ENCODE peak calls at places on chromosomes 11 and 22, in seven cellular contexts. One of them, this sample, is unnamed.

GRCh38 chr22:23566716-23567475 is 13.2 kb downstream of the IGLL1 start:
- ATAC-seq in naive thymus-derived CD8-positive, alpha-beta T cell: no peak
- ATAC-seq in T-helper 17 cell: no peak
- ATAC-seq in upper lobe of right lung: no peak
- ATAC-seq in CD4-positive, CD25-positive, alpha-beta regulatory T cell: no peak
- ATAC-seq in HCT116: no peak
- ATAC-seq in lower lobe of right lung: no peak
- ATAC-seq in this sample: no peak

GRCh38 chr11:95284057-95285052 is 53.4 kb upstream of the SESN3 start:
- ATAC-seq in naive thymus-derived CD8-positive, alpha-beta T cell: no peak
- ATAC-seq in T-helper 17 cell: no peak
- ATAC-seq in upper lobe of right lung: no peak
- ATAC-seq in CD4-positive, CD25-positive, alpha-beta regulatory T cell: no peak
- ATAC-seq in HCT116: no peak
- ATAC-seq in lower lobe of right lung: no peak
- ATAC-seq in this sample: peak

GRCh38 chr11:30432716-30433115 is 109.8 kb downstream of the ARL14EP start:
- ATAC-seq in naive thymus-derived CD8-positive, alpha-beta T cell: no peak
- ATAC-seq in T-helper 17 cell: no peak
- ATAC-seq in upper lobe of right lung: no peak
- ATAC-seq in CD4-positive, CD25-positive, alpha-beta regulatory T cell: no peak
- ATAC-seq in HCT116: no peak
- ATAC-seq in lower lobe of right lung: no peak
- ATAC-seq in this sample: no peak

GRCh38 chr11:112652786-112653390 is 308.3 kb upstream of the NCAM1 start:
- ATAC-seq in naive thymus-derived CD8-positive, alpha-beta T cell: no peak
- ATAC-seq in T-helper 17 cell: no peak
- ATAC-seq in upper lobe of right lung: no peak
- ATAC-seq in CD4-positive, CD25-positive, alpha-beta regulatory T cell: no peak
- ATAC-seq in HCT116: no peak
- ATAC-seq in lower lobe of right lung: no peak
- ATAC-seq in this sample: peak

GRCh38 chr11:8531312-8531711 is 62.7 kb downstream of the STK33 start:
- ATAC-seq in naive thymus-derived CD8-positive, alpha-beta T cell: no peak
- ATAC-seq in T-helper 17 cell: no peak
- ATAC-seq in upper lobe of right lung: no peak
- ATAC-seq in CD4-positive, CD25-positive, alpha-beta regulatory T cell: no peak
- ATAC-seq in HCT116: no peak
- ATAC-seq in lower lobe of right lung: no peak
- ATAC-seq in this sample: no peak

GRCh38 chr11:1480191-1480554 is 6.4 kb downstream of the MOB2 start:
- ATAC-seq in naive thymus-derived CD8-positive, alpha-beta T cell: no peak
- ATAC-seq in T-helper 17 cell: no peak
- ATAC-seq in upper lobe of right lung: no peak
- ATAC-seq in CD4-positive, CD25-positive, alpha-beta regulatory T cell: no peak
- ATAC-seq in HCT116: no peak
- ATAC-seq in lower lobe of right lung: no peak
- ATAC-seq in this sample: no peak

GRCh38 chr11:32751381-32751780 is 43.1 kb downstream of the CCDC73 start:
- ATAC-seq in naive thymus-derived CD8-positive, alpha-beta T cell: no peak
- ATAC-seq in T-helper 17 cell: no peak
- ATAC-seq in upper lobe of right lung: no peak
- ATAC-seq in CD4-positive, CD25-positive, alpha-beta regulatory T cell: no peak
- ATAC-seq in HCT116: peak
- ATAC-seq in lower lobe of right lung: no peak
- ATAC-seq in this sample: no peak

GRCh38 chr11:125464266-125464662 is 31.8 kb downstream of the FEZ1 start:
- ATAC-seq in naive thymus-derived CD8-positive, alpha-beta T cell: no peak
- ATAC-seq in T-helper 17 cell: no peak
- ATAC-seq in upper lobe of right lung: no peak
- ATAC-seq in CD4-positive, CD25-positive, alpha-beta regulatory T cell: no peak
- ATAC-seq in HCT116: no peak
- ATAC-seq in lower lobe of right lung: no peak
- ATAC-seq in this sample: no peak

GRCh38 chr11:83120328-83120727 is 36.6 kb upstream of the PCF11 start:
- ATAC-seq in naive thymus-derived CD8-positive, alpha-beta T cell: no peak
- ATAC-seq in T-helper 17 cell: no peak
- ATAC-seq in upper lobe of right lung: no peak
- ATAC-seq in CD4-positive, CD25-positive, alpha-beta regulatory T cell: no peak
- ATAC-seq in HCT116: no peak
- ATAC-seq in lower lobe of right lung: no peak
- ATAC-seq in this sample: no peak

GRCh38 chr11:64887234-64887756 is 8.9 kb upstream of the EHD1 start:
- ATAC-seq in naive thymus-derived CD8-positive, alpha-beta T cell: no peak
- ATAC-seq in T-helper 17 cell: no peak
- ATAC-seq in upper lobe of right lung: no peak
- ATAC-seq in CD4-positive, CD25-positive, alpha-beta regulatory T cell: no peak
- ATAC-seq in HCT116: peak
- ATAC-seq in lower lobe of right lung: no peak
- ATAC-seq in this sample: no peak

GRCh38 chr11:71548120-71548519 is at the start of gene KRTAP5-9:
- ATAC-seq in naive thymus-derived CD8-positive, alpha-beta T cell: no peak
- ATAC-seq in T-helper 17 cell: no peak
- ATAC-seq in upper lobe of right lung: no peak
- ATAC-seq in CD4-positive, CD25-positive, alpha-beta regulatory T cell: no peak
- ATAC-seq in HCT116: no peak
- ATAC-seq in lower lobe of right lung: no peak
- ATAC-seq in this sample: no peak